ENCODE peak calls at places on chromosomes 1 and 21, in four cellular contexts. C, U, E and L are unnamed samples.

GRCh38 chr1:233503351-233503950 is 110.5 kb upstream of the KCNK1 start:
- DNase-seq in C (no peak), U (no peak), E (no peak), L (no peak)

GRCh38 chr21:14850394-14850793 is 214.4 kb downstream of the NRIP1 start:
- DNase-seq in C (no peak), U (no peak), E (no peak), L (no peak)

GRCh38 chr1:236168716-236169429 is 26.5 kb downstream of the GPR137B start:
- DNase-seq in C (no peak), U (peak), E (peak), L (no peak)

GRCh38 chr1:174021611-174022079 is 512 bp downstream of the RC3H1 start:
- DNase-seq in C (peak), U (peak), E (peak), L (no peak)

GRCh38 chr1:169161512-169162194 is 55.2 kb downstream of the ATP1B1 start:
- DNase-seq in C (no peak), U (no peak), E (peak), L (peak)

GRCh38 chr1:197919523-197920301 is 2.5 kb downstream of the LHX9 start:
- DNase-seq in C (no peak), U (no peak), E (no peak), L (no peak)

GRCh38 chr21:42061866-42062542 is 9.1 kb upstream of the UMODL1 start:
- DNase-seq in C (no peak), U (no peak), E (no peak), L (no peak)

GRCh38 chr1:26094677-26095383 is 16.8 kb upstream of the PDIK1L start:
- DNase-seq in C (peak), U (peak), E (no peak), L (no peak)

GRCh38 chr1:206131037-206131436 is 13.8 kb upstream of the AVPR1B start:
- DNase-seq in C (no peak), U (no peak), E (no peak), L (no peak)

GRCh38 chr1:109040627-109041613 is 982 bp downstream of the WDR47 start:
- DNase-seq in C (peak), U (peak), E (no peak), L (no peak)
- TF ChIP-seq CREM in C (no peak), U (no peak), E (no peak), L (no peak)

GRCh38 chr1:18580087-18580486 is 50.6 kb upstream of the PAX7 start:
- DNase-seq in C (no peak), U (no peak), E (no peak), L (no peak)
- TF ChIP-seq ATF3 in C (no peak), U (no peak), E (no peak), L (no peak)

DNA sequence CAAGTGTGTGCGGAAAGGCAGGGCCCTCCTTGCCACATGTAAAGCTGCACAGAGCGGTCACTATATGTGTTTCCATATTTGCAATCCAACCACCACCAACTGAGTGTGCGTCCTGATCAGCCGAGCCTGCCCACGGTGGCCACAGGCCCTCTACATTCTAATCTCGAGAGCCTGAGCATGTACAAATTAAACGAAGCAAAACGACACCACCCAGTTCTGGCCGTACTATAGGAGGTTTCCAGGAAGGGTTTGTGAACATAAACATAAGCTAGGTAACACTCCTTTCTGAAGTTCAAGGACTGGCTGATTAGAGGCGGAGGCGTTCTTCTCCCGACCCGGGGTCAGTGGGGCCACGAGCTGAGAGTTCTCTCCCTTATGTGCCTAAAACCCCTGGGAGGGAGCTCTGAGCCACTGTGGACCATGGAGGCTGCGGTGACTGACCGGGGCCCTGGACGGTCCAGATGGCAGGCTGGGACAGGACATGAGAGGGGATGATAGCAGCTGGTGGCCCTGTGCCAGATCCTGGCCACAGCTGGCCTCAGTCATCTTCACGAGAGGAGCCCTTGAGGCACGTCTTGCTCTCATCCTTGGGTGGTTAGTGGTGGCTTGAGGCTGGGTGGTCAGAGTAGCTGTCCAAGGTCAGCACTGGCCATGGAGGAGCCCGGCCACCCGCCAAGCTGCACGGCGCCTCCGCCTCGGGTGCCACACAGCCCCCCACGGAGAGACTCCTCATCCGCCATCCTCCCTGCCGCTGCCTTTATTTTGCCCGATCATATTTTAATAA is 39.1 kb upstream of the TRAPPC10 start:
- DNase-seq in C (peak), U (no peak), E (no peak), L (no peak)
- TF ChIP-seq CREM in C (no peak), U (no peak), E (no peak), L (no peak)

GRCh38 chr1:223745731-223746130 is 33.4 kb downstream of the CAPN2 start:
- DNase-seq in C (no peak), U (no peak), E (no peak), L (no peak)

GRCh38 chr1:223747838-223748335 is 35.5 kb downstream of the CAPN2 start:
- DNase-seq in C (no peak), U (no peak), E (no peak), L (no peak)

GRCh38 chr1:223748773-223749733 is 36.7 kb downstream of the CAPN2 start:
- DNase-seq in C (peak), U (peak), E (no peak), L (no peak)

GRCh38 chr1:223750730-223751572 is 38.6 kb downstream of the CAPN2 start:
- DNase-seq in C (no peak), U (no peak), E (peak), L (no peak)

DNA sequence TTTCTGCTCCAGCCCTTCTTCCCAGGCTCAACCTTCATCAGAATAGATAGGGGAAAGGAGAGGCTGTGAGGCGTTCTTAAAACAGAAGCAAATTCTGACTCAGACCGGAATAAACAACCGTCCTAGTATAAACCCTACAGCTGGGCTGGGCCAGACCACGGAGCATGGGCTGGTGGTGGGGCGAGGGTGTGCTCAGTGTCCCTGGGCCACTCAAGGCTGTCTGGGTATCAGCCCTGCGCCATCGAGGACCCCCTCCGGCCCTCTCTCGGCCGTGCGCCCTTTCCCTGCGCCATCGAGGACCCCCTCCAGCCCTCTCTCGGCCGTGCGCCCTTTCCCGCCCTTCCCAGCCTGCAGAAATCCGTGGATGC is 36.0 kb downstream of the CAPN2 start:
- DNase-seq in C (no peak), U (no peak), E (no peak), L (no peak)
- TF ChIP-seq ATF3 in C (no peak), U (no peak), E (no peak), L (no peak)

GRCh38 chr1:46757256-46757955 is 38.5 kb upstream of the EFCAB14 start:
- DNase-seq in C (no peak), U (no peak), E (no peak), L (no peak)
- TF ChIP-seq CREM in C (no peak), U (no peak), E (no peak), L (no peak)

GRCh38 chr1:116260096-116260495 is 112.9 kb upstream of the ATP1A1 start:
- DNase-seq in C (no peak), U (no peak), E (no peak), L (no peak)
- TF ChIP-seq ATF3 in C (no peak), U (no peak), E (no peak), L (no peak)

GRCh38 chr1:8965121-8965820 is 19.6 kb downstream of the CA6 start:
- DNase-seq in C (no peak), U (no peak), E (no peak), L (no peak)

GRCh38 chr1:8966606-8967005 is 20.9 kb downstream of the CA6 start:
- DNase-seq in C (no peak), U (no peak), E (no peak), L (no peak)

GRCh38 chr1:8963940-8964339 is 18.3 kb downstream of the CA6 start:
- DNase-seq in C (no peak), U (no peak), E (no peak), L (no peak)

DNA sequence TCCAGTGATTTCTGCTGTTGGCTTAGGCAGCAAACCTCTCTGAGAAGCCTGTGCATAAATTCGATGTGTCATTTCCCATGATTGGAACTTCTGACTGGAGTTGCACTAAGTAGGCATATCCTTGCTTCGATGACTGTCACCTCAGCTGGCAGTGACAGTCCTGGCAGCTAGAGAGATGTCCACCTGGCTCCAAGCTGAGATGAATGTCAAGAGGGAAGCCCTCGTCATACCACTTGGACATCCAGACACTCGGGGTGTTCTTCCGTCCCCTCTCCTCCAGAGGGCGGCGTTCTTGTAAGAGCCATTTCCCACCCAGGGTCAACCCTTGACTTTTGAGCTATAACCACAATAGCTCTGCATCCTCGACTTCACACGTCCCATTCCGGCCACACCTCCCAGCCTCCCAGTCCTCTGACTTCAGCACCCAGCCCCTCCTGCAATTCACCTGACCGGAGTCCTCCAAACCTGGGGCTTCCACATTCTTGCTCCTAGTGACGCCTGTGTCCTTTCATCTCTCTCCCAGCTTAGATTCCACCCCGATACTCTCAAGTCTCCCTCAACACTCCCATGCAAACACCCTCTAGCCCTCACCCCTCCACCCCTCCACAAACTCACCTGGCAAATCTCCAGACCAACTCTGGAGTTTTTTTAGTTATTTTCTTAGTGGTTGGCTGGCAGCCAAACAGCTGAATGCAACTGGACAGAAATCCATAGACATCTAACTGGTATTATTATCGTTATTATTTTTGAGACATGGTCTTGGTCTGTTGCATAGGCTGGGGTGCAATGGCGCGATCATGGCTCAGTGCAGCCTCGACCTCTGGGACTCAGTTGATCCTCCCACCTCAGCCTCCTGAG is 17.4 kb downstream of the CA6 start:
- DNase-seq in C (peak), U (peak), E (peak), L (no peak)
- TF ChIP-seq CREM in C (no peak), U (no peak), E (no peak), L (no peak)